ENCODE peak calls at places on chromosomes 4 and X, in five cellular contexts. E is iPS DF 6.9; L is CD4-positive, alpha-beta memory T cell; H is tibial nerve; W is adrenal gland. Y is an unnamed sample. For H3K36me3 and H3K27me3, the result is how much of the 10 kb centered on the place peaks cover.

GRCh38 chr4:17111959-17112659 is 213.7 kb upstream of the LDB2 start:
- DNase-seq in E (peak), H (no peak), W (peak), L (no peak), Y (peak)

GRCh38 chr4:171846232-171846631 is 33.0 kb downstream of the GALNTL6 start:
- DNase-seq in W (peak), L (no peak), H (no peak), E (peak), Y (peak)

GRCh38 chr4:53592128-53592527 is 842 bp upstream of the LNX1 start:
- DNase-seq in E (no peak), W (peak), H (no peak), L (no peak), Y (no peak)

GRCh38 chr4:138251904-138252303 is 9.8 kb upstream of the SLC7A11 start:
- DNase-seq in L (no peak), H (no peak), E (no peak), W (no peak), Y (no peak)

GRCh38 chr4:140252742-140253555 is 99.0 kb upstream of the MAML3 start:
- DNase-seq in L (peak), W (peak), H (peak), E (no peak), Y (peak)

GRCh38 chr4:155777971-155778710 is 19.3 kb downstream of the GUCY1B1 start:
- DNase-seq in H (no peak), W (no peak), E (no peak), L (no peak), Y (no peak)

GRCh38 chr4:123116412-123116811 is 194.0 kb upstream of the NUDT6 start:
- DNase-seq in L (no peak), E (no peak), H (no peak), W (no peak), Y (no peak)

GRCh38 chr4:25021206-25021605 is 9.5 kb downstream of the LGI2 start:
- DNase-seq in E (no peak), W (no peak), L (no peak), H (no peak), Y (no peak)

GRCh38 chrX:87727615-87728014 is 210.0 kb downstream of the KLHL4 start:
- DNase-seq in L (no peak), H (no peak), W (no peak), E (no peak), Y (no peak)

GRCh38 chrX:119618439-119618838 is 12.2 kb upstream of the NKRF start:
- DNase-seq in L (no peak), E (no peak), W (peak), H (no peak), Y (no peak)

GRCh38 chrX:1584237-1585011 is 7.0 kb upstream of the AKAP17A start:
- DNase-seq in W (no peak), E (no peak), L (no peak), H (no peak), Y (no peak)

GRCh38 chr4:153758688-153759406 is 977 bp downstream of the RNF175 start:
- DNase-seq in E (no peak), L (no peak), W (no peak), H (no peak), Y (no peak)
- H3K4me3 ChIP-seq in E (peak), L (no peak), W (no peak), H (peak), Y (peak)

GRCh38 chr4:189828298-189828697 is 112.4 kb upstream of the FRG1 start:
- DNase-seq in H (no peak), E (no peak), W (no peak), L (no peak), Y (no peak)
- H3K36me3 ChIP-seq in H (under half), E (under half), W (under half), L (under half), Y (under half)

GRCh38 chrX:57364145-57364544 is 77.6 kb downstream of the FAAH2 start:
- DNase-seq in L (no peak), W (no peak), H (no peak), E (no peak), Y (no peak)

GRCh38 chrX:57367649-57368048 is 81.1 kb downstream of the FAAH2 start:
- DNase-seq in E (no peak), W (peak), H (no peak), L (no peak), Y (no peak)

GRCh38 chrX:57366430-57366829 is 79.9 kb downstream of the FAAH2 start:
- DNase-seq in L (no peak), W (no peak), E (no peak), H (no peak), Y (no peak)

GRCh38 chrX:57368158-57368557 is 81.7 kb downstream of the FAAH2 start:
- DNase-seq in E (no peak), H (no peak), W (no peak), L (no peak), Y (no peak)
- H3K27me3 ChIP-seq in E (under half), H (under half), W (under half), L (under half), Y (under half)

DNA sequence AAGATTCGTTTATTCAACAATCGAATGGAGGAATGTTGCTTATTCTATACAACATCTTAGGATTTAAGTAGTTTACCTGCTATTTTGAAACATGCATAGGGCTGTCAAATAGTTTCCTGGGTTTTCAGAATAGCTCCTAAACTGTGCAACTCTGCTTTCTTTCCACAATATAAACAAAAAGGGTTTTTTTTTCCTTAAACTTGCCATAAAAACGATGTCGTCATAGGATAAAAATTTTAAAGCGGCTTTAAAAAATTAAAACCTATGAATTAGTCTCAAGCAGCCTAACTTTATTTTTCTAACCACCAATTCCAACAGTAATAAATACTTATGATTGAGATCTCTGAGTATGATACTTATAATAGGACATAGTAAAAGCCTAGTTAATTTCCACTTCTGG is 21.6 kb upstream of the STIM2 start:
- DNase-seq in H (no peak), W (no peak), E (no peak), L (no peak), Y (no peak)
- H3K4me3 ChIP-seq in H (no peak), W (no peak), E (no peak), L (no peak), Y (no peak)

GRCh38 chrX:47160781-47161180 is 15.8 kb downstream of the RBM10 start:
- DNase-seq in E (no peak), H (no peak), L (no peak), W (no peak), Y (no peak)

GRCh38 chrX:47158781-47159180 is 13.8 kb downstream of the RBM10 start:
- DNase-seq in L (no peak), H (no peak), E (no peak), W (no peak), Y (no peak)

GRCh38 chrX:47151428-47151827 is 6.4 kb downstream of the RBM10 start:
- DNase-seq in H (no peak), W (no peak), L (no peak), E (no peak), Y (no peak)

GRCh38 chrX:47158131-47158530 is 13.1 kb downstream of the RBM10 start:
- DNase-seq in H (no peak), E (no peak), W (no peak), L (no peak), Y (peak)

GRCh38 chrX:47156611-47157520 is 11.8 kb downstream of the RBM10 start:
- DNase-seq in H (no peak), L (no peak), W (no peak), E (no peak), Y (peak)
- H3K36me3 ChIP-seq in H (under half), L (under half), W (under half), E (under half), Y (under half)

DNA sequence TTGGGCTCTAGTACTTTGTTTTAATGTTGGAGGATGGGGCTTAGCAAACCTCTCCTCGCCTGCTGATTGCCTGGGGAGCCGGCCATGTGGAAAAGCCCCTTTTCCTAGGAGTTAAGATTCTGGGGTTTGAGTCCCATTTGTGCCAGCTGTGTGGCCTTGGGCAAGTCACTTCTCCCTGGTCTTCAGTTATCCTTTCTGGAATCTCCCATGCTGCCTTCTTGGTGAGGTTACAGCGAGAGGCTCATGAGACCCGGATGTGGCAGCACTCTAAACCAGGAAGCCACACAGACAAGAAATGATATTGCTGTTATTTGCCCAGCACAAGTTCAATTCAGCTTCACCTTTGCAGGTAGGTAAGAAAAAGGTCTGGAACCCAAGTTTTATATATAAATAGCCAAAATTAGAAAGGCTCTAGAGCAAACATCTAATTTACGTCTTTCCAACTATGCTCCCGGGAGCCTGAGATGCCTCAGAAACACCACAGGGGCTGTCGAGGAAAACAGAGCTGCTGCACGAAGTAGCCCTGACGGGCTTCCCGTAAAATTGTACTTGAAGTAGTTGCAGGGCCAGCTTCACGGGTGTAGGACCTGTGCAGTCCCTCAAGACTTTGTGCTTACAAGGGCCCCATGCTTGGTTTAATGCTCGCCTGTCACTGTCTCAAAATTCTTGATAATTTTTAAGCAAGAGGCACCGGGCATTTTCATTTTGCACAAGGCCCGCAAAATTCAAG is 8.3 kb upstream of the SASH3 start:
- DNase-seq in L (peak), W (no peak), H (no peak), E (no peak), Y (no peak)
- H3K27me3 ChIP-seq in L (under half), W (under half), H (under half), E (under half), Y (under half)

DNA sequence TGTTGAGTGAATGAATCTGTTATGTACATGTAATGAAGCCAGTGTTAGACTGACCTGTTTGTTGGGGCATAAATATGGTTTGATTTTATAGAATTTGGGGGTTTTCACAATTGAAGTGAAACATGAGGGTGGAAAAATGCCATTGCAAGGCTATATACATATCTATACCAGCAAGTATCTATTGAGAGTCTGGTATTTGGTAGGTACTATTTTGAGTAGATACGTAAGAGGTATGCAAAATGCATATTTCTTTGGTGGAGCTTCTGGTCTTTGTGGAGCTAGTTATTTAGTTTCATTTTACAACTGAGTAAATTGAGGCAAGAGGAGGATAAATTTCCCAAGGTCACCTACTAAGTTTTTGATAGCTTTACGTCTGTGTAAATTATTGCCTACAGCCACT is 7.3 kb upstream of the RUFY3 start:
- DNase-seq in W (no peak), E (no peak), H (no peak), L (no peak), Y (no peak)
- H3K4me3 ChIP-seq in W (no peak), E (no peak), H (no peak), L (no peak), Y (no peak)

Y was measured in H7.